ENCODE peak calls at places on chromosomes 12 and 14, in six cellular contexts. C is colonic mucosa, L is upper lobe of right lung, M is fibroblast of lung, J is GM23248, T is ovary. W is an unnamed sample. For H3K4me1, the result is how much of the 10 kb centered on the place peaks cover.

GRCh38 chr12:19967486-19967885 is 400.9 kb upstream of the PDE3A start:
- DNase-seq in C (no peak), L (no peak), M (peak), J (peak), T (no peak), W (no peak)

GRCh38 chr12:112969547-112970306 is 8.6 kb upstream of the OAS2 start:
- DNase-seq in C (no peak), L (no peak), M (no peak), J (no peak), T (no peak), W (no peak)

GRCh38 chr12:130761537-130762318 is 45.6 kb upstream of the RIMBP2 start:
- DNase-seq in C (peak), L (no peak), M (peak), J (peak), T (peak), W (peak)

GRCh38 chr14:104770851-104771272 is 17.9 kb downstream of the SIVA1 start:
- DNase-seq in C (no peak), L (no peak), M (no peak), J (peak), T (no peak), W (no peak)

GRCh38 chr12:100703337-100703736 is 91.2 kb upstream of the ANO4 start:
- DNase-seq in C (no peak), L (no peak), M (no peak), J (no peak), T (no peak), W (no peak)

GRCh38 chr14:101463566-101464171 is 97.6 kb upstream of the DIO3 start:
- DNase-seq in C (no peak), L (no peak), M (no peak), J (no peak), T (no peak), W (no peak)

GRCh38 chr14:81464253-81465001 is 64.3 kb upstream of the STON2 start:
- DNase-seq in C (peak), L (no peak), M (peak), J (peak), T (no peak), W (peak)

GRCh38 chr12:129052373-129052772 is 199.1 kb downstream of the GLT1D1 start:
- DNase-seq in C (no peak), L (no peak), M (no peak), J (no peak), T (no peak), W (no peak)

GRCh38 chr12:4107436-4107878 is 166.1 kb upstream of the CCND2 start:
- DNase-seq in C (peak), L (no peak), M (peak), J (peak), T (no peak), W (peak)

GRCh38 chr14:103542545-103543088 is 13.6 kb downstream of the TRMT61A start:
- DNase-seq in C (no peak), L (no peak), M (no peak), J (peak), T (peak), W (no peak)

GRCh38 chr12:116244001-116244400 is 33.5 kb downstream of the MED13L start:
- DNase-seq in C (no peak), L (no peak), M (peak), J (no peak), T (no peak), W (no peak)

GRCh38 chr12:83265798-83266197 is 579.1 kb downstream of the TMTC2 start:
- DNase-seq in C (no peak), L (no peak), M (no peak), J (peak), T (no peak), W (no peak)

GRCh38 chr12:50326636-50327284 is 43.4 kb upstream of the LIMA1 start:
- DNase-seq in C (peak), L (peak), M (peak), J (peak), T (no peak), W (peak)

GRCh38 chr12:131832393-131833231 is 4.4 kb downstream of the MMP17 start:
- DNase-seq in C (no peak), L (no peak), M (peak), J (peak), T (peak), W (peak)

DNA sequence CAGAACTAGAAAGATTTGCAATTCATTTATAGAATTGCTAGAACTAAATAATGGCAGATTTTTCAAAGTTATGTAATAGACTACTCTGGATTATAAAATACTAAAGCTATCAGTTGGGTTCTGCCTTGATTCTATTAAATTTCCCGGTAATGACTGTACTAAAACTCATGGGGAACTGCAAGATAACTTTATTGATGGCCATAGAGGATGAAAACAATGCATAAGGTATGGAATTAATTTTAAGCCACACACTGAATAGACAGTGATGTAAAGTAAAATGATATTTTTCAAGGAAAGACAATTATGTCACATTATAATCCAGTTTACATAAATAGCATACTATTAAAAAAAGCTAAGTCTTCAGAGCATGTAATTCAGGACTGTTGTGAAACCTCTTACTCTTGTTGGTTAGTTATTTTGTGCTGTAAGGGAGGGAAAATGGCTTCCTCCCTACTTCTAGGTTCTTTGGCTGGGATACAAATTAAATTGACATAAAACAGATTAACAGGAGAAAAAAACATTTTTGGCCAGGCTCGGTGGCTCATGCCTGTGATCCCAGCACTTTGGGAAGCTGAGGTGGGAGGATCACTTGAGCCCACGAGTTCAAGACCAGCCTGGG is 134.4 kb upstream of the AMIGO2 start:
- DNase-seq in C (no peak), L (no peak), M (no peak), J (no peak), T (no peak), W (no peak)
- H3K4me3 ChIP-seq in C (no peak), L (peak), M (no peak), J (no peak), T (no peak), W (no peak)

DNA sequence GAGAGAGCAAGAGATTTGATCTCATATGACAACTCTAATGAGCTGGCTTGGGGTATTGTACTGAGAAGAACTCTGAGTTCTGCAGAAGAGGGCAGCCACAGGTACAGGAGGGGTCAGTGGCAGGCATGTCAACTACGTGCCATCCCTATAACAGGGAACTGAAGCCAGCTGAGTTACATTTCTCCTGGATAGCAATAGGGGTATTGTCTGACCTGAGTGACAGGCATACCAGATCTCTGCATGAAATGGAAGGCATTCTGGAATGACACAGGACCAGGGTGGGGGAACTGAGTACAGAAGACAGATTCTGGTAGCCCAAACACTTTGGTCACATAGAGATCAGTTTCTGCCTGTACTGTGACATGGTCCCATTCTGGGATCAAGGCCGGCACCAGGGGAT is 35.8 kb downstream of the EFCAB11 start:
- DNase-seq in C (no peak), L (no peak), M (no peak), J (no peak), T (no peak), W (no peak)
- H3K4me1 ChIP-seq in C (under half), L (under half), M (under half), J (under half), T (under half), W (under half)

DNA sequence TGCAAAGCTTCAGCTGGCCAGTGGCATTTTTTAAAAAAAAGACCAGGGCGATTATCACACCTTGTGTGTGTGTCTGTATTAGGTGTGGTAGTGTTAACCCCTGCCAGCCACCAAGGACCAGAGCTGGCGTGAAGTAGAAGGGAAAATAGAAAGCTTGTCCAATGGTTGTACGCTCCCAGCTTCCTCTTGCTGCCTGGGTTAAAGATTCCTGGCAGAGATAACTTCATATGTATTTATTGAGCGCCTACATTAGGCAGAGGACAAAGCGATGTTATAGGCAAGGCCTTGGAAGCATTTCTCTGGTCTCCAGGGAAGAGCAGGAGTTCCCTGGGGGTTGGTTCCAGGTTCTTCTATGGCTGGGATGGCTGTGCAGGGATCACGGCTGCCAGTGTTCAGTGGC is 3.2 kb downstream of the JDP2 start:
- DNase-seq in C (no peak), L (no peak), M (no peak), J (no peak), T (no peak), W (no peak)
- H3K4me3 ChIP-seq in C (no peak), L (peak), M (peak), J (peak), T (no peak), W (no peak)

GRCh38 chr12:111168009-111168786 is 200.7 kb downstream of the PHETA1 start:
- DNase-seq in C (no peak), L (no peak), M (no peak), J (no peak), T (no peak), W (no peak)

GRCh38 chr12:111171334-111171733 is 197.6 kb downstream of the PHETA1 start:
- DNase-seq in C (no peak), L (no peak), M (no peak), J (no peak), T (no peak), W (no peak)

GRCh38 chr12:111171832-111172231 is 197.1 kb downstream of the PHETA1 start:
- DNase-seq in C (no peak), L (no peak), M (no peak), J (no peak), T (no peak), W (no peak)

GRCh38 chr12:111169032-111169431 is 199.9 kb downstream of the PHETA1 start:
- DNase-seq in C (no peak), L (no peak), M (no peak), J (no peak), T (no peak), W (no peak)

DNA sequence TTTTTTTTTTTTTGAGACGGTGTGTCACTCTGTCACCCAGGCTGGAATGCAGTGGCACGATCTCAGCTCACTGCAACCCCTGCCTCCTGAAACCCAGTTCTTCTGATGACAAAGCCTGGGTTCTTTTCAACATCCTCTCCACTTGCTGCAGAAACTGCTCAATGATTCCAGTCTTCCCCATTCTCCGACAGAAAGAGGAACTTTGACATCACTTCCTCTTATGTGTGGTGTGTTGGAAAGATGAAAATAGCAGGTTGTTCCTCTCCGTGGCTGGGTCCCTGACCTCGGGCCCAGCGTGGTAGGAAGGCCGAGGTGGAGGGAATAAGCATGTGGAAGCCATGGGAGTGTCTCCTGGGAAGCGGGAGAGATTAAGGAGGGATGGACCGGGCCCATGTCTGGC is 198.3 kb downstream of the PHETA1 start:
- DNase-seq in C (no peak), L (no peak), M (no peak), J (no peak), T (no peak), W (no peak)
- H3K4me1 ChIP-seq in C (under half), L (under half), M (under half), J (under half), T (under half), W (under half)

GRCh38 chr14:94386085-94387031 is 2.0 kb downstream of the SERPINA1 start:
- DNase-seq in C (no peak), L (no peak), M (no peak), J (no peak), T (no peak), W (no peak)
- H3K4me3 ChIP-seq in C (no peak), L (peak), M (no peak), J (no peak), T (no peak), W (no peak)

GRCh38 chr12:57896139-57896436 is 45.3 kb upstream of the ATP23 start:
- DNase-seq in C (peak), L (no peak), M (peak), J (peak), T (peak), W (no peak)

GRCh38 chr12:57895337-57896138 is 45.8 kb upstream of the ATP23 start:
- DNase-seq in C (no peak), L (no peak), M (no peak), J (peak), T (no peak), W (no peak)

GRCh38 chr12:57898308-57898970 is 42.9 kb upstream of the ATP23 start:
- DNase-seq in C (peak), L (no peak), M (no peak), J (peak), T (no peak), W (no peak)

GRCh38 chr12:57897296-57897974 is 43.9 kb upstream of the ATP23 start:
- DNase-seq in C (no peak), L (no peak), M (no peak), J (no peak), T (peak), W (no peak)

DNA sequence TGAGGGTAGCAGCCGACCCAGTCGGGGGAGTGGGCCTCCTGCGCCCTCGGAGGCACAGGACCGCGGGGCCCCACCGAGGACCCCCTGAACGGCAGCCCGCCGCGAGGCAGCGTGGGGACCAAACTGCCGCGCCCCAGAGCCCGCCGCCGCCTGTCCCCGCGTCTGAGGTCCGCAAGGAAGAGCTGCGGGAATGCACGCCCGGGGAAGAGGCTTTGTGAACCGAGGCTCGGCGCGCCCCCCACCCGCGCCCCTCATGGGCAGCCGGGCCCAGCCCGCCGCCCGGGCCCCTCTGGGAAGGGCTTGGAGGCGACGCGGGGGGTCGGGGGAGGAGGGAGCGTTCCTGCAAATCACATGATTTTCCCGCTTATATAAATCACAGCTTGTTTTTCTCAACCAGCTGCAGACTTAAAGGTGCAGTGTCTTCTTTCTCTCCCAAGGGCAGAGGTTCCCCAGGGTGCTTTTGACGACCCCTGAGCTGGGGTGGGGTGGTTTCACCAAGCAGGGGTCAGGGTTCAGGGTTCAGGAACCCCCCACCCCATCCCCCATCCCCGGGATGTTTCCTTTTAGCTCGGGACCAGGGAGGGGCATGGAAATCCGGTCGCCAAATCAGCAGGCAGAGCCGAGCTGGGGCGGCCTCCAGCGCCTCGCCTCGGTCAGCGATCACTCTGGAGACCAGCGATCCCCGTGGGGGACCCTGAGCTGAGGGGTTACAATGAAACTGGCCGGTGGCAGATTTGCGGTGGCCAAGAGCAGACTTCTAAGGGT is 44.7 kb upstream of the ATP23 start:
- DNase-seq in C (peak), L (peak), M (peak), J (peak), T (peak), W (peak)
- H3K4me1 ChIP-seq in C (under half), L (half or more), M (half or more), J (half or more), T (under half), W (under half)

GRCh38 chr12:109292342-109292711 is 16.8 kb downstream of the FOXN4 start:
- DNase-seq in C (no peak), L (no peak), M (no peak), J (no peak), T (no peak), W (no peak)

GRCh38 chr12:109291531-109292341 is 17.3 kb downstream of the FOXN4 start:
- DNase-seq in C (peak), L (no peak), M (peak), J (peak), T (no peak), W (peak)

GRCh38 chr12:109293106-109293505 is 16.0 kb downstream of the FOXN4 start:
- DNase-seq in C (no peak), L (no peak), M (no peak), J (no peak), T (no peak), W (no peak)

GRCh38 chr12:109290061-109290460 is 19.0 kb downstream of the FOXN4 start:
- DNase-seq in C (no peak), L (no peak), M (no peak), J (no peak), T (no peak), W (no peak)

DNA sequence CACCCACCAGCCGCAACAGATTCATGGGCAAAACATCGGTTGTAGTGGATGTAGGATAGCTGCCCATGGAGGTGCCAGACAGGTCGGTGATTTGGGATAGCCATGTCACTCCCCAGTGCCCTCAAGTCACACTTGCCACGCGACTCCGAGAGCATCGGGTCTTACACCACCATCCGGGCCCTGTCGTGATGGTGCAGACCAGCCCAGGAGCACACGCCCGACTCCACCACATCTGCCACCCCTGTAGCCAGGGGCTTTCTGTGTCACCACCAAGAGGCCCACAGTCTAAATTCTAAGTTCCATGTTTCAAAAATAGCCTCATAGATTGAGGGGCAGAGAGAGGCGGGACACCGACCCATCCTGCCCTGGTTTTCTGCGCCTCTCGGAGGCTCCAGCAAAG is 18.0 kb downstream of the FOXN4 start:
- DNase-seq in C (no peak), L (no peak), M (no peak), J (no peak), T (no peak), W (no peak)
- H3K4me3 ChIP-seq in C (peak), L (no peak), M (no peak), J (no peak), T (no peak), W (no peak)

DNA sequence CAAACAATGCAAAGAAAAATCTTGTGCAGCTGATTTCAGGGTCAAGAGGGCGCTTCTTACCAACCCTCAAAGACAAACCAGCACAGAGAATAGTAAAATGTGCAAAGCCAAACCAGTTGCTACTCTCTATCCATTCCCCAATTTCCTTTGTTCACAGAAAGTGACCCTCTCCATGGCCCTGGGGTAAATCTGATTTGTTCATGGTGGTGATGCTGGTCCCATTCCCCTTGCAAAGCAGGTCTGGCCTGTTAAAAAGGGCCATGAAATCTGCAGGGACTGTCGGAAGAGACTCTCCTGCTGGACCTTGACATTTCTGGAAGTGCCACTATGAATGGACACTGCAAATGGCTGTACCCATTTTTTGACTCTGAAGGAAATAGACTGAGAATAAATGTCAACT is 113.5 kb downstream of the HMGA2 start:
- DNase-seq in C (no peak), L (no peak), M (no peak), J (no peak), T (no peak), W (no peak)
- H3K4me1 ChIP-seq in C (under half), L (under half), M (under half), J (half or more), T (under half), W (under half)